ENCODE peak calls at places on chromosomes 7 and 10, in nine cellular contexts. One of them, this sample, is unnamed.

GRCh38 chr7:8092140-8092539 is 123.5 kb downstream of the GLCCI1 start:
- DNase-seq in left cardiac atrium: no peak
- DNase-seq in brain microvascular endothelial cell: no peak
- DNase-seq in A549: no peak
- DNase-seq in colonic mucosa: no peak
- DNase-seq in endothelial cell of umbilical vein: no peak
- DNase-seq in AG04450: no peak
- DNase-seq in cardiac septum: no peak
- DNase-seq in psoas muscle: no peak
- DNase-seq in this sample: no peak

GRCh38 chr7:27187702-27188665 is 3.0 kb upstream of the HOXA11 start:
- DNase-seq in left cardiac atrium: no peak
- DNase-seq in brain microvascular endothelial cell: no peak
- DNase-seq in A549: no peak
- DNase-seq in colonic mucosa: no peak
- DNase-seq in endothelial cell of umbilical vein: no peak
- DNase-seq in AG04450: no peak
- DNase-seq in cardiac septum: peak
- DNase-seq in psoas muscle: peak
- DNase-seq in this sample: no peak

GRCh38 chr7:102991540-102992214 is 78.9 kb downstream of the LRRC17 start:
- DNase-seq in left cardiac atrium: no peak
- DNase-seq in brain microvascular endothelial cell: peak
- DNase-seq in A549: peak
- DNase-seq in colonic mucosa: peak
- DNase-seq in endothelial cell of umbilical vein: peak
- DNase-seq in AG04450: peak
- DNase-seq in cardiac septum: no peak
- DNase-seq in psoas muscle: no peak
- DNase-seq in this sample: no peak

GRCh38 chr10:72509206-72509799 is 116.6 kb downstream of the MICU1 start:
- DNase-seq in left cardiac atrium: no peak
- DNase-seq in brain microvascular endothelial cell: no peak
- DNase-seq in A549: no peak
- DNase-seq in colonic mucosa: no peak
- DNase-seq in endothelial cell of umbilical vein: no peak
- DNase-seq in AG04450: no peak
- DNase-seq in cardiac septum: no peak
- DNase-seq in psoas muscle: no peak
- DNase-seq in this sample: no peak

GRCh38 chr7:45980181-45980905 is 59.3 kb upstream of the IGFBP3 start:
- DNase-seq in left cardiac atrium: no peak
- DNase-seq in brain microvascular endothelial cell: peak
- DNase-seq in A549: no peak
- DNase-seq in colonic mucosa: peak
- DNase-seq in endothelial cell of umbilical vein: no peak
- DNase-seq in AG04450: no peak
- DNase-seq in cardiac septum: no peak
- DNase-seq in psoas muscle: no peak
- DNase-seq in this sample: no peak

GRCh38 chr7:80916770-80917681 is 1.8 kb downstream of the SEMA3C start:
- DNase-seq in left cardiac atrium: no peak
- DNase-seq in brain microvascular endothelial cell: peak
- DNase-seq in A549: peak
- DNase-seq in colonic mucosa: no peak
- DNase-seq in endothelial cell of umbilical vein: peak
- DNase-seq in AG04450: no peak
- DNase-seq in cardiac septum: no peak
- DNase-seq in psoas muscle: no peak
- DNase-seq in this sample: no peak

GRCh38 chr10:133058267-133059092 is 29.2 kb upstream of the ADGRA1 start:
- DNase-seq in left cardiac atrium: no peak
- DNase-seq in brain microvascular endothelial cell: no peak
- DNase-seq in A549: no peak
- DNase-seq in colonic mucosa: no peak
- DNase-seq in endothelial cell of umbilical vein: no peak
- DNase-seq in AG04450: no peak
- DNase-seq in cardiac septum: no peak
- DNase-seq in psoas muscle: no peak
- DNase-seq in this sample: no peak

GRCh38 chr7:44618754-44619153 is 12.3 kb downstream of the OGDH start:
- DNase-seq in left cardiac atrium: no peak
- DNase-seq in brain microvascular endothelial cell: no peak
- DNase-seq in A549: no peak
- DNase-seq in colonic mucosa: no peak
- DNase-seq in endothelial cell of umbilical vein: no peak
- DNase-seq in AG04450: no peak
- DNase-seq in cardiac septum: peak
- DNase-seq in psoas muscle: no peak
- DNase-seq in this sample: peak

GRCh38 chr7:122340427-122340826 is 35.9 kb upstream of the FEZF1 start:
- DNase-seq in left cardiac atrium: no peak
- DNase-seq in brain microvascular endothelial cell: no peak
- DNase-seq in A549: no peak
- DNase-seq in colonic mucosa: no peak
- DNase-seq in endothelial cell of umbilical vein: no peak
- DNase-seq in AG04450: no peak
- DNase-seq in cardiac septum: no peak
- DNase-seq in psoas muscle: no peak
- DNase-seq in this sample: no peak

GRCh38 chr7:108368466-108368865 is 87.8 kb downstream of the NRCAM start:
- DNase-seq in left cardiac atrium: no peak
- DNase-seq in brain microvascular endothelial cell: no peak
- DNase-seq in A549: no peak
- DNase-seq in colonic mucosa: no peak
- DNase-seq in endothelial cell of umbilical vein: no peak
- DNase-seq in AG04450: no peak
- DNase-seq in cardiac septum: no peak
- DNase-seq in psoas muscle: no peak
- DNase-seq in this sample: no peak

GRCh38 chr10:132335189-132336063 is 3.4 kb downstream of the LRRC27 start:
- DNase-seq in left cardiac atrium: peak
- DNase-seq in brain microvascular endothelial cell: no peak
- DNase-seq in A549: no peak
- DNase-seq in colonic mucosa: no peak
- DNase-seq in endothelial cell of umbilical vein: no peak
- DNase-seq in AG04450: no peak
- DNase-seq in cardiac septum: no peak
- DNase-seq in psoas muscle: no peak
- DNase-seq in this sample: no peak

GRCh38 chr10:122495406-122496340 is 34.3 kb downstream of the HTRA1 start:
- DNase-seq in left cardiac atrium: no peak
- DNase-seq in brain microvascular endothelial cell: peak
- DNase-seq in A549: no peak
- DNase-seq in colonic mucosa: no peak
- DNase-seq in endothelial cell of umbilical vein: peak
- DNase-seq in AG04450: no peak
- DNase-seq in cardiac septum: no peak
- DNase-seq in psoas muscle: no peak
- DNase-seq in this sample: peak

GRCh38 chr7:154886591-154886990 is 116.3 kb downstream of the PAXIP1 start:
- DNase-seq in left cardiac atrium: no peak
- DNase-seq in brain microvascular endothelial cell: no peak
- DNase-seq in A549: no peak
- DNase-seq in colonic mucosa: no peak
- DNase-seq in endothelial cell of umbilical vein: no peak
- DNase-seq in AG04450: no peak
- DNase-seq in cardiac septum: no peak
- DNase-seq in psoas muscle: no peak
- DNase-seq in this sample: no peak

GRCh38 chr10:121732676-121733445 is 134.6 kb upstream of the FGFR2 start:
- DNase-seq in left cardiac atrium: no peak
- DNase-seq in brain microvascular endothelial cell: no peak
- DNase-seq in A549: no peak
- DNase-seq in colonic mucosa: no peak
- DNase-seq in endothelial cell of umbilical vein: no peak
- DNase-seq in AG04450: no peak
- DNase-seq in cardiac septum: no peak
- DNase-seq in psoas muscle: no peak
- DNase-seq in this sample: no peak

GRCh38 chr7:24898691-24899090 is 81.3 kb downstream of the OSBPL3 start:
- DNase-seq in left cardiac atrium: no peak
- DNase-seq in brain microvascular endothelial cell: peak
- DNase-seq in A549: no peak
- DNase-seq in colonic mucosa: no peak
- DNase-seq in endothelial cell of umbilical vein: no peak
- DNase-seq in AG04450: no peak
- DNase-seq in cardiac septum: no peak
- DNase-seq in psoas muscle: no peak
- DNase-seq in this sample: no peak

GRCh38 chr7:51035696-51036095 is 253.0 kb upstream of the GRB10 start:
- DNase-seq in left cardiac atrium: no peak
- DNase-seq in brain microvascular endothelial cell: no peak
- DNase-seq in A549: no peak
- DNase-seq in colonic mucosa: no peak
- DNase-seq in endothelial cell of umbilical vein: no peak
- DNase-seq in AG04450: no peak
- DNase-seq in cardiac septum: no peak
- DNase-seq in psoas muscle: no peak
- DNase-seq in this sample: no peak

GRCh38 chr7:72183835-72184234 is 228.3 kb downstream of the CALN1 start:
- DNase-seq in left cardiac atrium: no peak
- DNase-seq in brain microvascular endothelial cell: no peak
- DNase-seq in A549: no peak
- DNase-seq in colonic mucosa: no peak
- DNase-seq in endothelial cell of umbilical vein: no peak
- DNase-seq in AG04450: no peak
- DNase-seq in cardiac septum: no peak
- DNase-seq in psoas muscle: no peak
- DNase-seq in this sample: no peak

GRCh38 chr10:101843032-101843991 is at the start of gene KCNIP2:
- DNase-seq in left cardiac atrium: peak
- DNase-seq in brain microvascular endothelial cell: no peak
- DNase-seq in A549: peak
- DNase-seq in colonic mucosa: no peak
- DNase-seq in endothelial cell of umbilical vein: no peak
- DNase-seq in AG04450: no peak
- DNase-seq in cardiac septum: peak
- DNase-seq in psoas muscle: no peak
- DNase-seq in this sample: peak

GRCh38 chr7:46257766-46258448 is 336.8 kb upstream of the IGFBP3 start:
- DNase-seq in left cardiac atrium: no peak
- DNase-seq in brain microvascular endothelial cell: peak
- DNase-seq in A549: peak
- DNase-seq in colonic mucosa: no peak
- DNase-seq in endothelial cell of umbilical vein: peak
- DNase-seq in AG04450: peak
- DNase-seq in cardiac septum: no peak
- DNase-seq in psoas muscle: no peak
- DNase-seq in this sample: no peak

GRCh38 chr7:158407581-158408331 is 179.9 kb downstream of the PTPRN2 start:
- DNase-seq in left cardiac atrium: no peak
- DNase-seq in brain microvascular endothelial cell: peak
- DNase-seq in A549: peak
- DNase-seq in colonic mucosa: no peak
- DNase-seq in endothelial cell of umbilical vein: no peak
- DNase-seq in AG04450: no peak
- DNase-seq in cardiac septum: no peak
- DNase-seq in psoas muscle: no peak
- DNase-seq in this sample: no peak

GRCh38 chr10:130050721-130051120 is 59.9 kb downstream of the C10orf143 start:
- DNase-seq in left cardiac atrium: no peak
- DNase-seq in brain microvascular endothelial cell: no peak
- DNase-seq in A549: no peak
- DNase-seq in colonic mucosa: no peak
- DNase-seq in endothelial cell of umbilical vein: no peak
- DNase-seq in AG04450: no peak
- DNase-seq in cardiac septum: no peak
- DNase-seq in psoas muscle: no peak
- DNase-seq in this sample: no peak

GRCh38 chr7:51029586-51030230 is 247.0 kb upstream of the GRB10 start:
- DNase-seq in left cardiac atrium: no peak
- DNase-seq in brain microvascular endothelial cell: peak
- DNase-seq in A549: no peak
- DNase-seq in colonic mucosa: no peak
- DNase-seq in endothelial cell of umbilical vein: peak
- DNase-seq in AG04450: peak
- DNase-seq in cardiac septum: no peak
- DNase-seq in psoas muscle: no peak
- DNase-seq in this sample: no peak